ENCODE peak calls at places on chromosome 20, in six cellular contexts. P is breast epithelium; I is CD8-positive, alpha-beta T cell; G is esophagus squamous epithelium; W is adrenal gland; Z is tibial nerve. L is an unnamed sample.

GRCh38 chr20:22566876-22567658 is 17.3 kb downstream of the FOXA2 start:
- DNase-seq in Z (no peak), W (no peak), G (no peak), P (no peak), I (no peak), L (no peak)

GRCh38 chr20:43442310-43442880 is 15.3 kb upstream of the SRSF6 start:
- DNase-seq in P (no peak), I (no peak), W (no peak), Z (no peak), G (no peak), L (no peak)

GRCh38 chr20:23200914-23201313 is 114.8 kb upstream of the CD93 start:
- DNase-seq in W (peak; percentile 48), P (no peak), Z (no peak), I (no peak), G (no peak), L (no peak)

GRCh38 chr20:61901421-61902212 is 164.1 kb downstream of the TAF4 start:
- DNase-seq in W (no peak), P (no peak), Z (no peak), G (no peak), I (no peak), L (no peak)

GRCh38 chr20:41587956-41588355 is 30.2 kb downstream of the CHD6 start:
- DNase-seq in Z (no peak), W (no peak), G (no peak), P (no peak), I (no peak), L (no peak)

GRCh38 chr20:63953764-63954429 is 2.3 kb downstream of the UCKL1 start:
- DNase-seq in G (no peak), W (no peak), I (no peak), Z (no peak), P (no peak), L (no peak)

GRCh38 chr20:51428451-51429143 is 113.9 kb downstream of the NFATC2 start:
- DNase-seq in W (peak; percentile 33), I (no peak), G (no peak), P (no peak), Z (no peak), L (no peak)

GRCh38 chr20:19820520-19821211 is 62.6 kb downstream of the RIN2 start:
- DNase-seq in W (no peak), I (no peak), P (no peak), G (no peak), Z (no peak), L (no peak)

GRCh38 chr20:8943638-8944037 is 125.2 kb upstream of the PLCB4 start:
- DNase-seq in I (no peak), W (no peak), G (no peak), Z (no peak), P (no peak), L (no peak)

GRCh38 chr20:35395728-35396127 is 16.0 kb downstream of the UQCC1 start:
- DNase-seq in P (no peak), I (no peak), Z (no peak), W (peak; percentile 67), G (no peak), L (peak; percentile 16)

GRCh38 chr20:4603724-4604123 is 118.0 kb upstream of the PRND start:
- DNase-seq in Z (no peak), G (no peak), I (no peak), W (no peak), P (no peak), L (no peak)

GRCh38 chr20:32839227-32839981 is 19.3 kb upstream of the EFCAB8 start:
- DNase-seq in I (no peak), G (no peak), P (no peak), Z (no peak), W (no peak), L (no peak)
- H3K36me3 ChIP-seq in I (peaks cover 41% of the 10 kb centered on the region), G (peaks cover 95% of the 10 kb centered on the region), P (no peaks in the 10 kb centered on the region), Z (peaks cover 20% of the 10 kb centered on the region), W (no peaks in the 10 kb centered on the region), L (peaks cover 60% of the 10 kb centered on the region)

GRCh38 chr20:21129861-21130260 is 4.0 kb downstream of the KIZ start:
- DNase-seq in Z (no peak), G (no peak), P (no peak), I (no peak), W (no peak), L (no peak)
- TF ChIP-seq CTCF in Z (no peak), G (no peak), P (no peak), I (no peak), W (no peak), L (no peak)

DNA sequence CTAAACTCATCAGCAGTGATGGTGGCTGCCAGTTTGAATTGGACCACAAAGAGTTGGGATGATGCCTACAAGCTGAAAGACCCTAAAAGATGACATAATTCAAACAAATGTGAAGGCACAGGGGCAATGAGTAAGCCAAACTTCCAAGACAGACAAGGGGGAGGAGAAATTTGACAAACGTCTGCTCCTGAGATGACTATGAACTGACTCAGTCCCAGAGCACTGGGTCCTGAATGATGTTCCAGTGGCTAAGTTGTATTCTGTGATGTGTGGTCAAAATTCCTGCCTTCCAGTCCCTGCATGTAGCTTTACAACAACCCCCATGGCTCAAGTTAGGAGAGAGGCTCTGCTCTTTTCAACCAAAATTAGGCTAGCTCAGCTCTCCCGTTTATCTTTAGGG is 86.1 kb upstream of the SIRPA start:
- DNase-seq in G (no peak), Z (no peak), W (no peak), P (no peak), I (no peak), L (no peak)
- H3K4me1 ChIP-seq in G (peaks cover 66% of the 10 kb centered on the region), Z (peaks cover 37% of the 10 kb centered on the region), W (peaks cover 13% of the 10 kb centered on the region), P (peaks cover 22% of the 10 kb centered on the region), I (peaks cover 6% of the 10 kb centered on the region), L (peaks cover 53% of the 10 kb centered on the region)

GRCh38 chr20:1370548-1371110 is 22.2 kb downstream of the FKBP1A start:
- DNase-seq in I (no peak), W (no peak), G (no peak), P (no peak), Z (no peak), L (no peak)
- H3K36me3 ChIP-seq in I (peaks cover 43% of the 10 kb centered on the region), W (no peaks in the 10 kb centered on the region), G (peaks cover 88% of the 10 kb centered on the region), P (no peaks in the 10 kb centered on the region), Z (no peaks in the 10 kb centered on the region), L (peaks cover 3% of the 10 kb centered on the region)

GRCh38 chr20:53565254-53565653 is 28.4 kb downstream of the ZNF217 start:
- DNase-seq in W (no peak), Z (no peak), P (no peak), I (no peak), G (no peak), L (no peak)
- TF ChIP-seq CTCF in W (no peak), Z (no peak), P (no peak), I (no peak), G (no peak), L (no peak)

GRCh38 chr20:38927902-38928578 is 1.8 kb downstream of the FAM83D start:
- DNase-seq in W (no peak), Z (no peak), G (no peak), I (no peak), P (no peak), L (no peak)

GRCh38 chr20:38924718-38925117 is 1.5 kb upstream of the FAM83D start:
- DNase-seq in I (no peak), W (no peak), G (no peak), P (no peak), Z (no peak), L (no peak)

GRCh38 chr20:38930242-38930569 is 4.0 kb downstream of the FAM83D start:
- DNase-seq in G (no peak), I (no peak), P (no peak), Z (no peak), W (no peak), L (no peak)

GRCh38 chr20:38926142-38926933 is at the start of gene FAM83D:
- DNase-seq in Z (peak; percentile 54), W (peak; percentile 97), I (peak; percentile 86), P (peak; percentile 91), G (peak; percentile 75), L (peak; percentile 74)

GRCh38 chr20:38926934-38927616 is 858 bp downstream of the FAM83D start:
- DNase-seq in P (no peak), Z (no peak), W (no peak), G (no peak), I (no peak), L (no peak)
- H3K4me1 ChIP-seq in P (no peaks in the 10 kb centered on the region), Z (peaks cover 7% of the 10 kb centered on the region), W (peaks cover 10% of the 10 kb centered on the region), G (peaks cover 66% of the 10 kb centered on the region), I (peaks cover 14% of the 10 kb centered on the region), L (peaks cover 7% of the 10 kb centered on the region)